ENCODE peak calls at places on chromosome 2, in seven cellular contexts. P is heart left ventricle; H is stimulated activated CD8-positive, alpha-beta memory T cell treated with anti-CD3 and anti-CD28 coated beads, Interleukin-4, amount 100 ng/mL, for 4 hours; N is iPS DF 6.9; K is body of pancreas; W is AG10803; E is GM13976. Y is an unnamed sample.

GRCh38 chr2:33672896-33673295 is 73.8 kb upstream of the FAM98A start:
- DNase-seq in P (no peak), H (no peak), N (no peak), K (no peak), W (no peak), E (no peak), Y (no peak)

GRCh38 chr2:147910990-147911473 is 66.2 kb downstream of the ACVR2A start:
- DNase-seq in P (no peak), H (no peak), N (peak; percentile 7), K (peak; percentile 47), W (peak; percentile 76), E (no peak), Y (peak; percentile 59)

GRCh38 chr2:207163815-207164747 is 1.7 kb downstream of the KLF7 start:
- DNase-seq in P (peak; percentile 76), H (no peak), N (no peak), K (peak; percentile 73), W (peak; percentile 60), E (no peak), Y (peak; percentile 14)

GRCh38 chr2:190581997-190582396 is 47.5 kb upstream of the NEMP2 start:
- DNase-seq in P (no peak), H (no peak), N (no peak), K (no peak), W (no peak), E (no peak), Y (no peak)

GRCh38 chr2:172711110-172711509 is 24.5 kb upstream of the RAPGEF4 start:
- DNase-seq in P (no peak), H (no peak), N (no peak), K (no peak), W (no peak), E (no peak), Y (no peak)

GRCh38 chr2:17899871-17900270 is 21.4 kb downstream of the KCNS3 start:
- DNase-seq in P (no peak), H (no peak), N (no peak), K (no peak), W (no peak), E (no peak), Y (no peak)

GRCh38 chr2:169781249-169782013 is 17.2 kb upstream of the SSB start:
- DNase-seq in P (no peak), H (no peak), N (no peak), K (no peak), W (no peak), E (no peak), Y (no peak)

GRCh38 chr2:236546561-236546961 is 23.1 kb upstream of the ACKR3 start:
- DNase-seq in P (no peak), H (no peak), N (no peak), K (no peak), W (no peak), E (no peak), Y (no peak)

GRCh38 chr2:54396798-54397197 is 59.3 kb upstream of the SPTBN1 start:
- DNase-seq in P (no peak), H (no peak), N (no peak), K (no peak), W (no peak), E (no peak), Y (no peak)

GRCh38 chr2:221205103-221205502 is 367.0 kb downstream of the EPHA4 start:
- DNase-seq in P (no peak), H (no peak), N (no peak), K (no peak), W (no peak), E (no peak), Y (peak; percentile 14)

GRCh38 chr2:146123256-146123655 is 1603.3 kb upstream of the ZEB2 start:
- DNase-seq in P (no peak), H (no peak), N (no peak), K (no peak), W (no peak), E (no peak), Y (no peak)

GRCh38 chr2:169734172-169734847 is 678 bp downstream of the KLHL23 start:
- DNase-seq in P (peak; percentile 32), H (no peak), N (no peak), K (peak; percentile 17), W (no peak), E (peak; percentile 59), Y (peak; percentile 27)

GRCh38 chr2:100581265-100581612 is 18.4 kb downstream of the PDCL3 start:
- DNase-seq in P (no peak), H (no peak), N (no peak), K (no peak), W (no peak), E (no peak), Y (no peak)

Y was measured in NCI-H1105 treated with DMSO at 0.1 percent for 48 hours.